ENCODE peak calls at places on chromosomes 6 and 20, in eight cellular contexts. J is pancreas, U is thoracic aorta, V is brain microvascular endothelial cell, W is WERI-Rb-1, D is dorsolateral prefrontal cortex, X is adrenal gland, K is hepatocyte. O is an unnamed sample.

GRCh38 chr6:90146024-90146423 is 150.6 kb downstream of the BACH2 start:
- DNase-seq in J (no peak), U (no peak), V (no peak), W (no peak), D (no peak), X (no peak), K (no peak), O (no peak)

GRCh38 chr20:19814241-19814640 is 56.2 kb downstream of the RIN2 start:
- DNase-seq in J (no peak), U (no peak), V (no peak), W (no peak), D (no peak), X (no peak), K (no peak), O (no peak)

GRCh38 chr20:5862703-5863039 is 87.7 kb downstream of the TRMT6 start:
- DNase-seq in J (no peak), U (no peak), V (no peak), W (no peak), D (no peak), X (no peak), K (no peak), O (no peak)

GRCh38 chr6:125717120-125717731 is 32.2 kb upstream of the HEY2 start:
- DNase-seq in J (no peak), U (no peak), V (no peak), W (no peak), D (no peak), X (no peak), K (no peak), O (no peak)

GRCh38 chr6:144845181-144845580 is 560.0 kb downstream of the UTRN start:
- DNase-seq in J (no peak), U (no peak), V (no peak), W (no peak), D (no peak), X (no peak), K (no peak), O (no peak)

GRCh38 chr6:35084041-35084491 is 57.1 kb downstream of the TCP11 start:
- DNase-seq in J (peak; percentile 44), U (no peak), V (no peak), W (no peak), D (no peak), X (peak; percentile 54), K (no peak), O (no peak)

GRCh38 chr6:1110935-1111334 is 201.0 kb upstream of the FOXQ1 start:
- DNase-seq in J (no peak), U (no peak), V (no peak), W (no peak), D (no peak), X (no peak), K (no peak), O (peak; percentile 18)

GRCh38 chr6:81067057-81067456 is 685.4 kb downstream of the TENT5A start:
- DNase-seq in J (no peak), U (no peak), V (no peak), W (no peak), D (no peak), X (no peak), K (no peak), O (no peak)

GRCh38 chr6:40244684-40245083 is 310.4 kb upstream of the MOCS1 start:
- DNase-seq in J (no peak), U (no peak), V (no peak), W (no peak), D (no peak), X (no peak), K (peak; percentile 28), O (no peak)

GRCh38 chr20:34579191-34579661 is 20.7 kb downstream of the MAP1LC3A start:
- DNase-seq in J (no peak), U (peak; percentile 21), V (peak; percentile 77), W (peak; percentile 42), D (peak; percentile 78), X (peak; percentile 89), K (peak; percentile 83), O (peak; percentile 94)

GRCh38 chr20:12925214-12925755 is 83.5 kb upstream of the SPTLC3 start:
- DNase-seq in J (peak; percentile 62), U (no peak), V (peak; percentile 79), W (peak; percentile 80), D (peak; percentile 76), X (peak; percentile 75), K (peak; percentile 87), O (peak; percentile 70)

GRCh38 chr6:154166140-154166539 is 127.1 kb downstream of the OPRM1 start:
- DNase-seq in J (no peak), U (no peak), V (no peak), W (no peak), D (no peak), X (no peak), K (no peak), O (no peak)

GRCh38 chr6:122755901-122756300 is 23.6 kb upstream of the FABP7 start:
- DNase-seq in J (no peak), U (no peak), V (no peak), W (no peak), D (no peak), X (no peak), K (no peak), O (peak; percentile 61)

GRCh38 chr20:17543531-17543961 is 12.4 kb upstream of the BFSP1 start:
- DNase-seq in J (no peak), U (no peak), V (peak; percentile 69), W (no peak), D (no peak), X (no peak), K (peak; percentile 39), O (no peak)

GRCh38 chr6:125232466-125232865 is 69.3 kb downstream of the HDDC2 start:
- DNase-seq in J (no peak), U (no peak), V (no peak), W (no peak), D (no peak), X (no peak), K (no peak), O (no peak)

GRCh38 chr6:53258076-53258773 is 90.5 kb downstream of the ELOVL5 start:
- DNase-seq in J (no peak), U (no peak), V (no peak), W (no peak), D (no peak), X (no peak), K (no peak), O (no peak)

GRCh38 chr6:26536571-26537159 is 1.5 kb upstream of the HMGN4 start:
- DNase-seq in J (no peak), U (no peak), V (peak; percentile 59), W (peak; percentile 54), D (peak; percentile 32), X (peak; percentile 66), K (peak; percentile 59), O (no peak)

GRCh38 chr20:24468401-24469115 is 871 bp upstream of the SYNDIG1 start:
- DNase-seq in J (no peak), U (no peak), V (no peak), W (no peak), D (no peak), X (no peak), K (no peak), O (no peak)

GRCh38 chr6:139690007-139690406 is 315.6 kb upstream of the CITED2 start:
- DNase-seq in J (no peak), U (no peak), V (no peak), W (no peak), D (no peak), X (no peak), K (peak; percentile 8), O (no peak)

DNA sequence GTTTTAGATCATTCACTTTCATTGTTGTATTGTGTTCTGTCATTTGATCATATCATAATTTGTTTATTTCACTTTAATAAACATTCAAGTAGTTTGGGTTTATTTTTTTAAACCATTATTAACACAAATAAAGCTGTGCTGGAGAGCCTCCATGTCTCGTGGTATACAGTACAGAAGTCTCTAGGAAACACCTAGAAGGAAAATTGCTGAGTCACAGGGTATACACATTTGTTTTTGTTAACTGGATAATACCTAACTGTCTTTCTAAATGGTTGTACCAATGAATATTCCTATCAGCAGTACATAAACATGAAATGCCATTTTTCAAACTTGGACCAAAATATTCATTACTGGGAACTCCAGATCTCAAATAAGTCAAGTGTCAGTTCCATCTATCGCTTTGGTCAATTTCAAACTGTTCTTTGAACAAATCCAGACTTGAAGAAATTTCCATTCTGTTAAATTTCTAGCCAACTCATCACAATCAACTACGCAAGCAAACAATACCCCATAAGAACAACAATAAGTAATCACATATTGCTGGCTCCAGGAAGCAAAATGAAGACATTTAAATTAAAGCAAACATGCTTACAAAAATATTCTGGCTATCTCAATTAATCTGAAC is 138.1 kb downstream of the ATXN1 start:
- DNase-seq in J (no peak), U (no peak), V (no peak), W (no peak), D (no peak), X (no peak), K (no peak), O (no peak)
- H3K27me3 ChIP-seq in J (no peaks in the 10 kb centered on the region), U (no peaks in the 10 kb centered on the region), V (no peaks in the 10 kb centered on the region), W (no peaks in the 10 kb centered on the region), D (no peaks in the 10 kb centered on the region), X (no peaks in the 10 kb centered on the region), K (no peaks in the 10 kb centered on the region), O (no peaks in the 10 kb centered on the region)

DNA sequence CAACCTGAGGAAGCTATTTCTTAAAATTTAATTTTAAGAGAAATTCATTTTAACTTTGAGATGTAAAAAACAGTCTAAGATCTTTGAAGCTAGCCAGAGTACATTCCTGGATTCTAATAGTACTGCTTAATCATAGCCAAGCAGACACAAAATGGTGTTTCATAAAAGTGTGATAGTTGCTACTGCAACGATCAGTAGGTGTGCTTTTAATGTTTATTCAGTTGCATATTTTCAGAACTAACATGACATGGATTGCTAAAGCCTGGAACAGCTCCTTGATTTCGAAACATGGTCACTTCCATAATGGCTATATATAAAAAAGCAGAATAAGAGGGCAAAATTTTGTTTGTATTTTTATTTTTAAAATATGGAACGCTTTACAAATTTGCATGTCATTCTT is 35.5 kb downstream of the SESN1 start:
- DNase-seq in J (no peak), U (no peak), V (no peak), W (no peak), D (no peak), X (no peak), K (no peak), O (no peak)
- H3K4me3 ChIP-seq in J (no peak overlapping the region), U (no peak overlapping the region), V (no peak overlapping the region), W (no peak overlapping the region), D (peak overlapping the region; percentile 6), X (no peak overlapping the region), K (no peak overlapping the region), O (no peak overlapping the region)

DNA sequence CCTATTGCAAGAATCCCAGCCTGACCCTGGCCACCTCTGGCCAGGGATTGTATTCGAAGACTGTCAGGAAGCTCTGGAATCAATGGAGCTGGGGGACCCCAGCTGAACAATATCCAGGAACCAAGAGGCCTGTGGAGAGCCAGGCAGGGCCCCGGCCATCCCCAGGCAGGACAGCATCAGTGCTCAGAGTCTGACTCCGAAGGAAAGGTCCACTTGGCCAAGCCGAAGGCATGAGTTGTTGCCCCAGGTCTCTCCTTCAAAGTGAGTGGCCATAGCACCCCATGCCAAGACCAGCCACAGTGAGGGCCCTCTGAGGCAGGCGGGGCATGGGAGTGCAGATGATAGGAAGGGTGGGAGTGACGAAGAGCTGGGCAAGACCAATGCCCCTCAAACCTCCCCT is 193.1 kb downstream of the CDH4 start:
- DNase-seq in J (no peak), U (no peak), V (no peak), W (no peak), D (no peak), X (no peak), K (no peak), O (no peak)
- H3K27me3 ChIP-seq in J (no peaks in the 10 kb centered on the region), U (no peaks in the 10 kb centered on the region), V (no peaks in the 10 kb centered on the region), W (peaks cover 78% of the 10 kb centered on the region), D (no peaks in the 10 kb centered on the region), X (peaks cover 3% of the 10 kb centered on the region), K (peaks cover 7% of the 10 kb centered on the region), O (no peaks in the 10 kb centered on the region)

DNA sequence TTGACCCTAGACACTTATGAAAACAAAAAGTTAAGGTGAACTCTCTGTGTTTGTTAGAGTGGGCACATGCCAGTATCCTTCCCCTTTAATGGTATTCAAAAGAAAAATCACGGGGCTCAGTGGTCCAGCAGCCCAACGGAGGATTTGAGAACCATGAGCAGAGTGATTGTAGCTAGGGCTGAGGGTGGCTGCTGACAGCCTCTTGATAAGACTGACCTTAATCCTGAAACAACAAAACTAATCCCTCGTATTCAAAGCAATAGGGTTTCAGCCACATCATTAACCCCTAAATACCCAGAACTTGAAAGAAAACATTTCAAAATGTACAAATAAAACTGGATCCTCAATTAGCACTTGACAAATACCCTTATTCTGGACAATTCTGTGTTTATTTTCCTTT is 95.1 kb downstream of the SNAP25 start:
- DNase-seq in J (no peak), U (no peak), V (peak; percentile 21), W (peak; percentile 59), D (no peak), X (no peak), K (peak; percentile 10), O (no peak)
- H3K4me3 ChIP-seq in J (no peak overlapping the region), U (peak overlapping the region; percentile 32), V (no peak overlapping the region), W (peak overlapping the region; percentile 9), D (no peak overlapping the region), X (no peak overlapping the region), K (no peak overlapping the region), O (no peak overlapping the region)

O was measured in small intestine.